ENCODE peak calls at places on chromosome 16, in eight cellular contexts. I, M, L, S, X, P, U and K are unnamed samples.

GRCh38 chr16:89410794-89411309 is 79.5 kb downstream of the ANKRD11 start:
- DNase-seq in M (no peak), I (peak; percentile 89), S (peak; percentile 67), X (no peak), P (peak; percentile 73), U (peak; percentile 29), L (no peak), K (no peak)

GRCh38 chr16:57371494-57372371 is 557 bp upstream of the CX3CL1 start:
- DNase-seq in I (no peak), P (no peak), L (no peak), U (no peak), X (no peak), M (no peak), S (no peak), K (no peak)

GRCh38 chr16:67945392-67945933 is 1.5 kb upstream of the LCAT start:
- DNase-seq in I (no peak), M (no peak), U (no peak), X (no peak), S (no peak), L (no peak), P (no peak), K (no peak)

GRCh38 chr16:425082-425718 is at the start of gene RAB11FIP3:
- DNase-seq in L (peak; percentile 88), X (peak; percentile 84), S (peak; percentile 67), U (peak; percentile 80), I (peak; percentile 40), P (peak; percentile 82), M (peak; percentile 92), K (peak; percentile 85)

GRCh38 chr16:66342294-66342900 is 24.1 kb upstream of the CDH5 start:
- DNase-seq in P (no peak), I (no peak), X (no peak), L (no peak), M (peak; percentile 89), U (no peak), S (no peak), K (no peak)

GRCh38 chr16:66357523-66357928 is 9.0 kb upstream of the CDH5 start:
- DNase-seq in P (peak; percentile 56), S (peak; percentile 74), U (peak; percentile 74), M (peak; percentile 86), L (peak; percentile 51), I (peak; percentile 83), X (peak; percentile 31), K (peak; percentile 14)

GRCh38 chr16:78744796-78745464 is 645.5 kb downstream of the WWOX start:
- DNase-seq in L (no peak), I (no peak), S (no peak), P (no peak), M (no peak), X (peak; percentile 53), U (no peak), K (no peak)

GRCh38 chr16:70388281-70388680 is 41.6 kb downstream of the DDX19A start:
- DNase-seq in I (no peak), L (no peak), X (no peak), U (no peak), S (no peak), P (no peak), M (no peak), K (no peak)

GRCh38 chr16:70253291-70254094 is 1.8 kb upstream of the EXOSC6 start:
- DNase-seq in S (no peak), U (peak; percentile 32), L (peak; percentile 33), X (no peak), I (peak; percentile 54), P (no peak), M (peak; percentile 90), K (no peak)

GRCh38 chr16:66881014-66881417 is 701 bp downstream of the PDP2 start:
- DNase-seq in I (no peak), S (no peak), U (no peak), M (no peak), X (no peak), L (no peak), P (no peak), K (no peak)

GRCh38 chr16:30365200-30365599 is 5.1 kb downstream of the TBC1D10B start:
- DNase-seq in S (no peak), P (no peak), M (no peak), X (no peak), L (no peak), U (no peak), I (no peak), K (no peak)

GRCh38 chr16:57871457-57871856 is 69.2 kb upstream of the KIFC3 start:
- DNase-seq in I (no peak), U (peak; percentile 76), M (no peak), P (no peak), S (peak; percentile 59), X (no peak), L (no peak), K (no peak)

GRCh38 chr16:84995666-84996065 is 15.7 kb downstream of the ZDHHC7 start:
- DNase-seq in L (no peak), P (no peak), M (no peak), X (no peak), U (no peak), I (no peak), S (no peak), K (no peak)
- H3K27ac ChIP-seq in L (no peak overlapping the region), P (no peak overlapping the region), M (no peak overlapping the region), X (peak overlapping the region; percentile 74), U (peak overlapping the region; percentile 99), I (peak overlapping the region; percentile 90), S (peak overlapping the region; percentile 89), K (no peak overlapping the region)

DNA sequence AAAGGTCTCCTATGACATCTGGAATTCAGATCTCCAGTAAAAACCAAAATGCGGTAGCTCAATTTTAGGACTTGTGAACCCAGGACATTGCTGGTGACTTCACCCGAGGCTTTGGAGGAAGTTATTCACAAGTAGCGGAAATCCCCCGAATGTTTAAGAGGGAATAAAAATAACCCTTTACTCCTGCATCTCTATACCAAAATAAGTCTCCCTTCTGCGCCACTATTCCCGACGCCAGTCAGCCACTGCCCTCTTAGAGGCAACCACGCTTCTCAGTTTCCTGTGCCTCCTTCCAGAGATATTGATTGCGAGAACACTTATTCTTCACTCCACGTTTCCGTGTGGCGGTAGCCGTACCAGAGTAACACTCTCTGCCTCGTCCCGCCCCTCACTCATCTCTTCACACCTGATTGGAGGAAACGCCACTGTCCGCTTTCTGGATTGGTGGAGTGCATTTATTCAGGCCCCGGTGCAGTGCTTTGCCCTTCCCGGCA is 27.4 kb downstream of the EMP2 start:
- DNase-seq in U (no peak), M (peak; percentile 86), I (peak; percentile 62), S (no peak), L (peak; percentile 75), X (no peak), P (peak; percentile 47), K (no peak)
- H3K27ac ChIP-seq in U (no peak overlapping the region), M (no peak overlapping the region), I (peak overlapping the region; percentile 21), S (no peak overlapping the region), L (peak overlapping the region; percentile 5), X (no peak overlapping the region), P (peak overlapping the region; percentile 77), K (no peak overlapping the region)

DNA sequence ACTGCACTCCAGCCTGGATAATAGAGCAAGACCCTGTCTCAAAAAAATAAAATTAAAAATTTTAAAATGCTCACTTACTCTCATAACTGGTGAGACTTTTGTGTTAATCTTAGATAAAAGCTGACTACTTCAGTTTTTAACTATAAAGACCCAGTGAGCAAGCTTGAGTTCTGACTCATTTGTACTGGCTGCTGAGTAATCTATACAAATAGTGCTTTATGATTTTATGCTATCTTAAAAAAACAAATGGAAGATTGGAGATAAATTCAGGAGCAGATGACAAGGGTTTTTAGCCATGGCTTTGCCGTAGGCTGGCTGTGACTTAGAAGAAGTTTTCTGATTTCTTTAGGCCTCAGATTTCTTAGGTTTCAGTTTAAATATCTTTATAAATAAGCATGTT is 30.5 kb downstream of the SNTB2 start:
- DNase-seq in L (no peak), X (no peak), I (peak; percentile 70), P (no peak), U (peak; percentile 59), S (peak; percentile 49), M (no peak), K (no peak)
- H3K27ac ChIP-seq in L (no peak overlapping the region), X (no peak overlapping the region), I (peak overlapping the region; percentile 21), P (no peak overlapping the region), U (peak overlapping the region; percentile 53), S (peak overlapping the region; percentile 4), M (no peak overlapping the region), K (no peak overlapping the region)

GRCh38 chr16:62038225-62038624 is 2.0 kb upstream of the CDH8 start:
- DNase-seq in X (no peak), P (no peak), L (no peak), U (peak; percentile 42), I (no peak), M (no peak), S (no peak), K (no peak)
- H3K27ac ChIP-seq in X (no peak overlapping the region), P (no peak overlapping the region), L (no peak overlapping the region), U (no peak overlapping the region), I (no peak overlapping the region), M (no peak overlapping the region), S (no peak overlapping the region), K (no peak overlapping the region)

GRCh38 chr16:3088450-3088849 is 10.6 kb downstream of the ZSCAN10 start:
- DNase-seq in L (no peak), S (no peak), M (no peak), I (no peak), U (no peak), P (peak; percentile 75), X (no peak), K (no peak)

GRCh38 chr16:3091551-3091950 is 7.5 kb downstream of the ZSCAN10 start:
- DNase-seq in S (no peak), U (no peak), X (no peak), I (no peak), M (no peak), P (no peak), L (no peak), K (no peak)

GRCh38 chr16:3088925-3089716 is 10.0 kb downstream of the ZSCAN10 start:
- DNase-seq in L (no peak), M (no peak), P (no peak), U (no peak), I (no peak), S (no peak), X (no peak), K (no peak)

GRCh38 chr16:3087836-3088235 is 11.3 kb downstream of the ZSCAN10 start:
- DNase-seq in I (no peak), S (no peak), M (peak; percentile 57), L (no peak), P (no peak), U (no peak), X (no peak), K (no peak)

DNA sequence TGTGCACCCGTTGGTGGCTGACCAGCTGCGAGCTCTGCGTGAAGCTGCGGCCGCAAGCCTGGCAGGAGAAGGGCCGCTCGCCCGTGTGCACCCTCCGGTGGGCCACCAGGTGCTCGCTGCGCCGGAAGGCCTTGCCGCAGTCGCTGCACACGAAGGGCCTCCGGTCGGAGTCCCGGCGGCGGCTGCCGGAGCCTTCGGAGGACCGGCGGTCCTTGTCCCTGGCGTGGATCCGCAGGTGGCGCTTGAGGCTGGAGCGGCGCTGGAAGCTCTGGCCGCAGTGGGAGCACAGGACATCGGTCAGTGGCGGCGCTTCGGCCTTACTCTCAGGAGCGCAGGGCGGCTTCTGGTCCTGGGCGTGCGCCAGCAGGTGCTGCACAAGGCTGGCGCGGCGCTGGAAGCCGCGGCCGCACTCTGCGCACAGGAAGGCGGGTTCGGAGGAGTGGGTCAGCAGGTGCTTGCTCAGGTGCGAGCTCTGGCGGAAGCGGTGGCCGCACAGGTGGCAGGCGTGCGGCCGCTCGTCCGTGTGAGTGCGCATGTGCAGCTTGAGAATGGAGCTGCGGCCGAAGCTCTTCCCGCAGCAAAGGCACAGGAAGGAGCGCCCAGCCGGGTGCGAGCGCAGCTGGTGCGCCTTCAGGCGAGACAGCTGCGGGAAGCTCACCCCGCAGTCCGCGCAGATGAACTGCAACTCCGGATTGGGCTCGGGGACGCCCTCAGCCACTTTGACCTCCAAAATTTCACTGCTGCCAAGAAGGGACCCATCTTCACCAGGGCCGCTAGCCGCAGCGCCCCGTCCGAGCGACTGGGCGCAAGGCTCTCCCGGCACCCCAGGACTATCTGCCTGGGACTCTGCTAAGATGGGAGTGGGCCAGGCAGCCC is 9.1 kb downstream of the ZSCAN10 start:
- DNase-seq in L (no peak), M (no peak), X (no peak), I (no peak), P (no peak), S (no peak), U (no peak), K (no peak)
- H3K27ac ChIP-seq in L (no peak overlapping the region), M (no peak overlapping the region), X (no peak overlapping the region), I (no peak overlapping the region), P (no peak overlapping the region), S (no peak overlapping the region), U (no peak overlapping the region), K (no peak overlapping the region)